ENCODE peak calls at places on chromosomes 2 and 18, in seven cellular contexts. L is activated CD8-positive, alpha-beta T cell treated with anti-CD3 and anti-CD28 coated beads, Interleukin-2, amount 10 ng/mL, durations not matched to agents 7 days and 5 days; J is pancreas; H is AG09319; F is activated naive CD4-positive, alpha-beta T cell; P is Calu3; U is stimulated activated CD4-positive, alpha-beta T cell treated with anti-CD3 and anti-CD28 coated beads, Interleukin-4, amount 100 ng/mL, for 48 hours. B is an unnamed sample.

GRCh38 chr2:232494542-232494941 is 6.9 kb upstream of the ECEL1 start:
- DNase-seq in F (no peak), P (no peak), L (no peak), J (no peak), U (no peak), H (no peak), B (no peak)

GRCh38 chr2:75765798-75766197 is 55.1 kb upstream of the GCFC2 start:
- DNase-seq in F (no peak), J (no peak), P (no peak), U (no peak), L (no peak), H (no peak), B (no peak)

GRCh38 chr2:223633656-223634055 is 31.5 kb upstream of the SCG2 start:
- DNase-seq in F (no peak), H (no peak), P (no peak), U (no peak), J (no peak), L (no peak), B (peak)

GRCh38 chr2:134718956-134719814 is at the start of gene TMEM163:
- DNase-seq in J (peak), P (peak), U (no peak), L (no peak), H (no peak), F (no peak), B (no peak)

GRCh38 chr2:240688563-240688919 is 3.1 kb upstream of the AQP12A start:
- DNase-seq in H (no peak), U (no peak), L (peak), F (no peak), J (no peak), P (no peak), B (no peak)

GRCh38 chr18:24657461-24657860 is 197.0 kb downstream of the HRH4 start:
- DNase-seq in H (no peak), L (no peak), J (no peak), F (no peak), U (no peak), P (no peak), B (no peak)

GRCh38 chr2:11342561-11343343 is 1.7 kb downstream of the ROCK2 start:
- DNase-seq in P (peak), F (no peak), U (no peak), J (peak), L (no peak), H (no peak), B (peak)

GRCh38 chr2:32835148-32835547 is 111.6 kb upstream of the LTBP1 start:
- DNase-seq in P (no peak), J (no peak), U (no peak), L (no peak), H (no peak), F (no peak), B (no peak)

GRCh38 chr18:44453505-44453904 is 227.2 kb upstream of the SETBP1 start:
- DNase-seq in L (no peak), U (no peak), P (no peak), H (no peak), J (no peak), F (no peak), B (peak)